ENCODE peak calls at places on chromosomes 12 and 14, in eight cellular contexts. One of them, this sample, is unnamed.
A peak's percentile ranks its signal among the peaks of the same experiment; 100 is the strongest.

GRCh38 chr14:99249389-99249788 is 22.6 kb downstream of the BCL11B start:
- DNase-seq in GOT3: no peak
- DNase-seq in Right ventricle myocardium superior: no peak
- DNase-seq in Daoy: no peak
- DNase-seq in DMS 273 treated with DMSO at 0.1 percent for 48 hours: no peak
- DNase-seq in GM13976: no peak
- DNase-seq in epithelial cell of esophagus: peak; percentile 77
- DNase-seq in tibial nerve: no peak
- DNase-seq in this sample: no peak

GRCh38 chr12:92899388-92900001 is 29.6 kb downstream of the EEA1 start:
- DNase-seq in GOT3: peak; percentile 31
- DNase-seq in Right ventricle myocardium superior: peak; percentile 78
- DNase-seq in Daoy: peak; percentile 94
- DNase-seq in DMS 273 treated with DMSO at 0.1 percent for 48 hours: no peak
- DNase-seq in GM13976: no peak
- DNase-seq in epithelial cell of esophagus: peak; percentile 98
- DNase-seq in tibial nerve: peak; percentile 63
- DNase-seq in this sample: peak; percentile 95

GRCh38 chr12:125065021-125065752 is at the start of gene AACS:
- DNase-seq in GOT3: peak; percentile 36
- DNase-seq in Right ventricle myocardium superior: peak; percentile 86
- DNase-seq in Daoy: peak; percentile 82
- DNase-seq in DMS 273 treated with DMSO at 0.1 percent for 48 hours: no peak
- DNase-seq in GM13976: peak; percentile 98
- DNase-seq in epithelial cell of esophagus: peak; percentile 79
- DNase-seq in tibial nerve: peak; percentile 59
- DNase-seq in this sample: peak; percentile 78

GRCh38 chr12:12172106-12172511 is 94.7 kb downstream of the LRP6 start:
- DNase-seq in GOT3: no peak
- DNase-seq in Right ventricle myocardium superior: no peak
- DNase-seq in Daoy: peak; percentile 1
- DNase-seq in DMS 273 treated with DMSO at 0.1 percent for 48 hours: no peak
- DNase-seq in GM13976: peak; percentile 48
- DNase-seq in epithelial cell of esophagus: peak; percentile 83
- DNase-seq in tibial nerve: no peak
- DNase-seq in this sample: no peak

GRCh38 chr14:22837059-22837749 is 819 bp downstream of the MMP14 start:
- DNase-seq in GOT3: no peak
- DNase-seq in Right ventricle myocardium superior: peak; percentile 87
- DNase-seq in Daoy: peak; percentile 72
- DNase-seq in DMS 273 treated with DMSO at 0.1 percent for 48 hours: no peak
- DNase-seq in GM13976: no peak
- DNase-seq in epithelial cell of esophagus: peak; percentile 50
- DNase-seq in tibial nerve: peak; percentile 41
- DNase-seq in this sample: peak; percentile 61

GRCh38 chr12:120956579-120957360 is 21.6 kb upstream of the HNF1A start:
- DNase-seq in GOT3: no peak
- DNase-seq in Right ventricle myocardium superior: no peak
- DNase-seq in Daoy: no peak
- DNase-seq in DMS 273 treated with DMSO at 0.1 percent for 48 hours: no peak
- DNase-seq in GM13976: no peak
- DNase-seq in epithelial cell of esophagus: no peak
- DNase-seq in tibial nerve: no peak
- DNase-seq in this sample: no peak

GRCh38 chr14:91281346-91281745 is 36.8 kb upstream of the GPR68 start:
- DNase-seq in GOT3: no peak
- DNase-seq in Right ventricle myocardium superior: no peak
- DNase-seq in Daoy: peak; percentile 74
- DNase-seq in DMS 273 treated with DMSO at 0.1 percent for 48 hours: no peak
- DNase-seq in GM13976: no peak
- DNase-seq in epithelial cell of esophagus: peak; percentile 89
- DNase-seq in tibial nerve: no peak
- DNase-seq in this sample: peak; percentile 32

GRCh38 chr14:35814371-35815005 is 5.4 kb upstream of the RALGAPA1 start:
- DNase-seq in GOT3: no peak
- DNase-seq in Right ventricle myocardium superior: no peak
- DNase-seq in Daoy: peak; percentile 60
- DNase-seq in DMS 273 treated with DMSO at 0.1 percent for 48 hours: peak; percentile 22
- DNase-seq in GM13976: peak; percentile 53
- DNase-seq in epithelial cell of esophagus: peak; percentile 66
- DNase-seq in tibial nerve: no peak
- DNase-seq in this sample: peak; percentile 55

GRCh38 chr12:46442723-46443122 is 70.2 kb upstream of the SLC38A2 start:
- DNase-seq in GOT3: no peak
- DNase-seq in Right ventricle myocardium superior: no peak
- DNase-seq in Daoy: no peak
- DNase-seq in DMS 273 treated with DMSO at 0.1 percent for 48 hours: no peak
- DNase-seq in GM13976: no peak
- DNase-seq in epithelial cell of esophagus: peak; percentile 75
- DNase-seq in tibial nerve: no peak
- DNase-seq in this sample: no peak

GRCh38 chr12:89016970-89017778 is 335.1 kb downstream of the DUSP6 start:
- DNase-seq in GOT3: no peak
- DNase-seq in Right ventricle myocardium superior: no peak
- DNase-seq in Daoy: peak; percentile 60
- DNase-seq in DMS 273 treated with DMSO at 0.1 percent for 48 hours: peak; percentile 3
- DNase-seq in GM13976: peak; percentile 34
- DNase-seq in epithelial cell of esophagus: peak; percentile 77
- DNase-seq in tibial nerve: no peak
- DNase-seq in this sample: peak; percentile 87

GRCh38 chr12:124917841-124918621 is 3.6 kb upstream of the UBC start:
- DNase-seq in GOT3: no peak
- DNase-seq in Right ventricle myocardium superior: no peak
- DNase-seq in Daoy: no peak
- DNase-seq in DMS 273 treated with DMSO at 0.1 percent for 48 hours: no peak
- DNase-seq in GM13976: no peak
- DNase-seq in epithelial cell of esophagus: peak; percentile 97
- DNase-seq in tibial nerve: no peak
- DNase-seq in this sample: no peak

GRCh38 chr14:38203929-38204716 is 3.6 kb upstream of the SSTR1 start:
- DNase-seq in GOT3: no peak
- DNase-seq in Right ventricle myocardium superior: no peak
- DNase-seq in Daoy: no peak
- DNase-seq in DMS 273 treated with DMSO at 0.1 percent for 48 hours: peak; percentile 54
- DNase-seq in GM13976: no peak
- DNase-seq in epithelial cell of esophagus: no peak
- DNase-seq in tibial nerve: no peak
- DNase-seq in this sample: no peak

GRCh38 chr12:69896653-69897381 is 71.8 kb downstream of the MYRFL start:
- DNase-seq in GOT3: no peak
- DNase-seq in Right ventricle myocardium superior: no peak
- DNase-seq in Daoy: no peak
- DNase-seq in DMS 273 treated with DMSO at 0.1 percent for 48 hours: no peak
- DNase-seq in GM13976: no peak
- DNase-seq in epithelial cell of esophagus: no peak
- DNase-seq in tibial nerve: no peak
- DNase-seq in this sample: no peak

GRCh38 chr14:75049731-75050201 is 1.5 kb downstream of the MLH3 start:
- DNase-seq in GOT3: no peak
- DNase-seq in Right ventricle myocardium superior: no peak
- DNase-seq in Daoy: no peak
- DNase-seq in DMS 273 treated with DMSO at 0.1 percent for 48 hours: no peak
- DNase-seq in GM13976: no peak
- DNase-seq in epithelial cell of esophagus: no peak
- DNase-seq in tibial nerve: no peak
- DNase-seq in this sample: no peak

GRCh38 chr12:77736219-77736965 is 94.3 kb upstream of the NAV3 start:
- DNase-seq in GOT3: no peak
- DNase-seq in Right ventricle myocardium superior: no peak
- DNase-seq in Daoy: no peak
- DNase-seq in DMS 273 treated with DMSO at 0.1 percent for 48 hours: no peak
- DNase-seq in GM13976: no peak
- DNase-seq in epithelial cell of esophagus: no peak
- DNase-seq in tibial nerve: no peak
- DNase-seq in this sample: no peak

GRCh38 chr12:52151859-52152783 is 39.7 kb downstream of the KRT80 start:
- DNase-seq in GOT3: no peak
- DNase-seq in Right ventricle myocardium superior: peak; percentile 84
- DNase-seq in Daoy: peak; percentile 82
- DNase-seq in DMS 273 treated with DMSO at 0.1 percent for 48 hours: no peak
- DNase-seq in GM13976: peak; percentile 86
- DNase-seq in epithelial cell of esophagus: peak; percentile 96
- DNase-seq in tibial nerve: no peak
- DNase-seq in this sample: no peak

GRCh38 chr14:23160924-23161522 is 22.4 kb downstream of the SLC7A8 start:
- DNase-seq in GOT3: no peak
- DNase-seq in Right ventricle myocardium superior: no peak
- DNase-seq in Daoy: peak; percentile 73
- DNase-seq in DMS 273 treated with DMSO at 0.1 percent for 48 hours: peak; percentile 67
- DNase-seq in GM13976: no peak
- DNase-seq in epithelial cell of esophagus: peak; percentile 95
- DNase-seq in tibial nerve: no peak
- DNase-seq in this sample: peak; percentile 58

GRCh38 chr12:54870048-54870447 is 15.7 kb downstream of the MUCL1 start:
- DNase-seq in GOT3: no peak
- DNase-seq in Right ventricle myocardium superior: no peak
- DNase-seq in Daoy: no peak
- DNase-seq in DMS 273 treated with DMSO at 0.1 percent for 48 hours: no peak
- DNase-seq in GM13976: no peak
- DNase-seq in epithelial cell of esophagus: no peak
- DNase-seq in tibial nerve: no peak
- DNase-seq in this sample: no peak

GRCh38 chr12:1993871-1994371 is 10.3 kb downstream of the DCP1B start:
- DNase-seq in GOT3: no peak
- DNase-seq in Right ventricle myocardium superior: no peak
- DNase-seq in Daoy: peak; percentile 58
- DNase-seq in DMS 273 treated with DMSO at 0.1 percent for 48 hours: no peak
- DNase-seq in GM13976: no peak
- DNase-seq in epithelial cell of esophagus: peak; percentile 74
- DNase-seq in tibial nerve: no peak
- DNase-seq in this sample: no peak

GRCh38 chr14:77647853-77648252 is 31.4 kb upstream of the SPTLC2 start:
- DNase-seq in GOT3: no peak
- DNase-seq in Right ventricle myocardium superior: no peak
- DNase-seq in Daoy: no peak
- DNase-seq in DMS 273 treated with DMSO at 0.1 percent for 48 hours: no peak
- DNase-seq in GM13976: no peak
- DNase-seq in epithelial cell of esophagus: no peak
- DNase-seq in tibial nerve: no peak
- DNase-seq in this sample: no peak

GRCh38 chr12:132224484-132224883 is 80.2 kb downstream of the NOC4L start:
- DNase-seq in GOT3: no peak
- DNase-seq in Right ventricle myocardium superior: peak; percentile 4
- DNase-seq in Daoy: no peak
- DNase-seq in DMS 273 treated with DMSO at 0.1 percent for 48 hours: no peak
- DNase-seq in GM13976: no peak
- DNase-seq in epithelial cell of esophagus: no peak
- DNase-seq in tibial nerve: no peak
- DNase-seq in this sample: no peak

GRCh38 chr14:37024166-37024565 is 148.2 kb downstream of the SLC25A21 start:
- DNase-seq in GOT3: no peak
- DNase-seq in Right ventricle myocardium superior: no peak
- DNase-seq in Daoy: no peak
- DNase-seq in DMS 273 treated with DMSO at 0.1 percent for 48 hours: no peak
- DNase-seq in GM13976: no peak
- DNase-seq in epithelial cell of esophagus: peak; percentile 7
- DNase-seq in tibial nerve: no peak
- DNase-seq in this sample: no peak

GRCh38 chr12:110342157-110342556 is 61.1 kb downstream of the ATP2A2 start:
- DNase-seq in GOT3: no peak
- DNase-seq in Right ventricle myocardium superior: no peak
- DNase-seq in Daoy: no peak
- DNase-seq in DMS 273 treated with DMSO at 0.1 percent for 48 hours: no peak
- DNase-seq in GM13976: no peak
- DNase-seq in epithelial cell of esophagus: no peak
- DNase-seq in tibial nerve: no peak
- DNase-seq in this sample: no peak

GRCh38 chr14:101719045-101719645 is 42.4 kb upstream of the PPP2R5C start:
- DNase-seq in GOT3: no peak
- DNase-seq in Right ventricle myocardium superior: no peak
- DNase-seq in Daoy: no peak
- DNase-seq in DMS 273 treated with DMSO at 0.1 percent for 48 hours: no peak
- DNase-seq in GM13976: peak; percentile 18
- DNase-seq in epithelial cell of esophagus: no peak
- DNase-seq in tibial nerve: no peak
- DNase-seq in this sample: no peak

GRCh38 chr14:60188115-60188514 is 22.9 kb upstream of the DHRS7 start:
- DNase-seq in GOT3: no peak
- DNase-seq in Right ventricle myocardium superior: no peak
- DNase-seq in Daoy: no peak
- DNase-seq in DMS 273 treated with DMSO at 0.1 percent for 48 hours: no peak
- DNase-seq in GM13976: no peak
- DNase-seq in epithelial cell of esophagus: peak; percentile 8
- DNase-seq in tibial nerve: no peak
- DNase-seq in this sample: peak; percentile 46

GRCh38 chr12:69309461-69309860 is 38.7 kb upstream of the LYZ start:
- DNase-seq in GOT3: no peak
- DNase-seq in Right ventricle myocardium superior: no peak
- DNase-seq in Daoy: no peak
- DNase-seq in DMS 273 treated with DMSO at 0.1 percent for 48 hours: no peak
- DNase-seq in GM13976: no peak
- DNase-seq in epithelial cell of esophagus: no peak
- DNase-seq in tibial nerve: no peak
- DNase-seq in this sample: no peak

GRCh38 chr12:65953621-65954020 is 129.3 kb downstream of the HMGA2 start:
- DNase-seq in GOT3: no peak
- DNase-seq in Right ventricle myocardium superior: no peak
- DNase-seq in Daoy: no peak
- DNase-seq in DMS 273 treated with DMSO at 0.1 percent for 48 hours: no peak
- DNase-seq in GM13976: no peak
- DNase-seq in epithelial cell of esophagus: no peak
- DNase-seq in tibial nerve: no peak
- DNase-seq in this sample: no peak

GRCh38 chr14:81247271-81247766 is 26.6 kb upstream of the GTF2A1 start:
- DNase-seq in GOT3: no peak
- DNase-seq in Right ventricle myocardium superior: no peak
- DNase-seq in Daoy: no peak
- DNase-seq in DMS 273 treated with DMSO at 0.1 percent for 48 hours: no peak
- DNase-seq in GM13976: no peak
- DNase-seq in epithelial cell of esophagus: no peak
- DNase-seq in tibial nerve: no peak
- DNase-seq in this sample: no peak

GRCh38 chr14:50608302-50608851 is 48.4 kb downstream of the ATL1 start:
- DNase-seq in GOT3: no peak
- DNase-seq in Right ventricle myocardium superior: no peak
- DNase-seq in Daoy: no peak
- DNase-seq in DMS 273 treated with DMSO at 0.1 percent for 48 hours: no peak
- DNase-seq in GM13976: no peak
- DNase-seq in epithelial cell of esophagus: no peak
- DNase-seq in tibial nerve: no peak
- DNase-seq in this sample: no peak

GRCh38 chr14:71711131-71711530 is 221.1 kb upstream of the RGS6 start:
- DNase-seq in GOT3: no peak
- DNase-seq in Right ventricle myocardium superior: no peak
- DNase-seq in Daoy: no peak
- DNase-seq in DMS 273 treated with DMSO at 0.1 percent for 48 hours: no peak
- DNase-seq in GM13976: no peak
- DNase-seq in epithelial cell of esophagus: no peak
- DNase-seq in tibial nerve: no peak
- DNase-seq in this sample: no peak

GRCh38 chr14:103385994-103386491 is 828 bp downstream of the MARK3 start:
- DNase-seq in GOT3: no peak
- DNase-seq in Right ventricle myocardium superior: peak; percentile 50
- DNase-seq in Daoy: peak; percentile 21
- DNase-seq in DMS 273 treated with DMSO at 0.1 percent for 48 hours: no peak
- DNase-seq in GM13976: no peak
- DNase-seq in epithelial cell of esophagus: peak; percentile 24
- DNase-seq in tibial nerve: no peak
- DNase-seq in this sample: peak; percentile 59

GRCh38 chr12:11482955-11483354 is 87.6 kb upstream of the PRB2 start:
- DNase-seq in GOT3: no peak
- DNase-seq in Right ventricle myocardium superior: no peak
- DNase-seq in Daoy: peak; percentile 6
- DNase-seq in DMS 273 treated with DMSO at 0.1 percent for 48 hours: no peak
- DNase-seq in GM13976: no peak
- DNase-seq in epithelial cell of esophagus: peak; percentile 65
- DNase-seq in tibial nerve: no peak
- DNase-seq in this sample: no peak